ENCODE peak calls at places on chromosomes 6 and 20, in four cellular contexts. I, W, O and J are unnamed samples.

GRCh38 chr20:56513096-56513806 is 11.3 kb upstream of the FAM209A start:
- DNase-seq in O (no peak), W (no peak), I (no peak), J (peak)

GRCh38 chr6:31597006-31597405 is 4.2 kb upstream of the NCR3 start:
- DNase-seq in I (no peak), W (no peak), O (peak), J (peak)

GRCh38 chr6:83127976-83128375 is 60.5 kb downstream of the DOP1A start:
- DNase-seq in O (no peak), W (no peak), I (no peak), J (peak)

GRCh38 chr20:53606364-53606985 is 12.8 kb upstream of the ZNF217 start:
- DNase-seq in I (no peak), O (peak), W (no peak), J (peak)

GRCh38 chr6:28080631-28081485 is 490 bp downstream of the ZNF165 start:
- DNase-seq in O (peak), W (peak), I (peak), J (peak)

GRCh38 chr6:42790549-42791181 is 8.8 kb downstream of the BICRAL start:
- DNase-seq in I (no peak), O (peak), W (no peak), J (no peak)

GRCh38 chr6:42404494-42404893 is 47.2 kb downstream of the TRERF1 start:
- DNase-seq in O (peak), W (no peak), I (peak), J (peak)

GRCh38 chr20:61570796-61571195 is 318.7 kb downstream of the CDH4 start:
- DNase-seq in O (no peak), W (no peak), I (no peak), J (no peak)

GRCh38 chr20:54078296-54078695 is 7.9 kb upstream of the BCAS1 start:
- DNase-seq in W (no peak), O (no peak), I (no peak), J (no peak)

GRCh38 chr6:31826793-31827285 is 699 bp upstream of the HSPA1B start:
- DNase-seq in W (no peak), O (peak), I (no peak), J (no peak)

GRCh38 chr20:34956751-34957472 is 1.2 kb downstream of the MYH7B start:
- DNase-seq in W (no peak), I (no peak), O (no peak), J (no peak)

GRCh38 chr20:57086066-57086465 is 180.4 kb downstream of the BMP7 start:
- DNase-seq in W (no peak), I (no peak), O (no peak), J (no peak)

GRCh38 chr6:30518505-30518850 is 29.2 kb downstream of the HLA-E start:
- DNase-seq in I (no peak), W (no peak), O (no peak), J (no peak)

GRCh38 chr6:142377112-142377848 is 75.5 kb downstream of the ADGRG6 start:
- DNase-seq in W (no peak), O (no peak), I (peak), J (peak)

DNA sequence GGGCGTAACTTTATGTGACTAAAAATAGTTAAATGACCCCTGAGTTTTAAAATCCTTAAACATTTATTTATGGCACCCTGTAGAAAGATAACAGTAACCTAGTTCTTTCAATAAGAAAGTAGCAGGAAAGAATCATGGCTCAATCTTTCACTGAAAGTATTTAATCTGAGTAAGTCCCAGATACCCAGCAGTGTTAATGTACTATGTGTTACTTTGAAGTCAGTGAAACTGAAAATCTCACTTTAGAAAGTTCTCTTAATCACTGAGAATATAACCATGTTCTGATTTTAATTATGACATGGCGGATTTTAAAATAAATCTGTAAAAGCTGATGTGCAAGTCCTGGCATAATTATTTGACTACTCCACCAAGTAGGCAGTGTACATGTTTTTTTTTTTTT is 8.1 kb upstream of the HEY2 start:
- DNase-seq in W (no peak), I (no peak), O (no peak), J (no peak)
- TF ChIP-seq CHD1 in W (no peak), I (no peak), O (no peak), J (no peak)

DNA sequence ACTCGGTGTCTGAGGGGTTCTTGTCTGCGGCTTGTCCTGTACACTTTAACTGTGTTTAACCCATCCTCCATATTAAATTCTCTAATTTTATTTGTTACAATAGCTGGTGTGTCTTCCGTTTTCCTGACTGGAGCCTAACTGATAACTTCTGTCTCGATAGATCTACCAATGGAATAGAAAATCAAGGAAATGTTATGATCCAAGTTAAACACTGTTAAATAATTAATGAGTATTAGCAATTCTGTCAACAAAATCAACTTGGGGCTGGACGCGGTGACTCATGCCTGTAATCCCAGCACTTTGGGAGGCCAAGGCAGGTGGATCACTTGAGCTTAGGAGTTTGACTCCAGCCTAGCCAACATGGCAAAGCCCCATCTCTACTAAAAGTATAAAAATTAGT is 81.7 kb downstream of the DNAH8 start:
- DNase-seq in O (no peak), W (no peak), I (no peak), J (no peak)
- TF ChIP-seq CHD1 in O (no peak), W (no peak), I (no peak), J (no peak)

GRCh38 chr6:127818149-127818548 is 82.7 kb downstream of the THEMIS start:
- DNase-seq in I (no peak), O (no peak), W (no peak), J (no peak)

GRCh38 chr6:127821431-127821830 is 79.4 kb downstream of the THEMIS start:
- DNase-seq in I (no peak), W (no peak), O (no peak), J (no peak)

GRCh38 chr6:127824061-127824460 is 76.8 kb downstream of the THEMIS start:
- DNase-seq in I (no peak), W (no peak), O (no peak), J (peak)
- TF ChIP-seq CHD1 in I (no peak), W (no peak), O (no peak), J (no peak)

GRCh38 chr6:113978084-113978675 is 7.2 kb upstream of the HDAC2 start:
- DNase-seq in O (no peak), I (no peak), W (no peak), J (peak)
- TF ChIP-seq CHD1 in O (no peak), I (no peak), W (no peak), J (no peak)

GRCh38 chr6:44268095-44268628 is 2.1 kb upstream of the TMEM151B start:
- DNase-seq in I (no peak), O (peak), W (no peak), J (peak)
- TF ChIP-seq CHD1 in I (no peak), O (no peak), W (no peak), J (no peak)

GRCh38 chr20:50169329-50169823 is 15.9 kb upstream of the PEDS1 start:
- DNase-seq in W (no peak), I (no peak), O (peak), J (peak)
- TF ChIP-seq CHD1 in W (no peak), I (no peak), O (no peak), J (no peak)